ENCODE peak calls at places on chromosome 19, in six cellular contexts. Q, L, Y, F, R and E are unnamed samples.

GRCh38 chr19:3367572-3368440 is 1.4 kb downstream of the NFIC start:
- DNase-seq in Y (peak; percentile 54), L (no peak), Q (no peak), R (no peak), F (no peak), E (no peak)

GRCh38 chr19:41708481-41708880 is at the start of gene CEACAM5:
- DNase-seq in Q (no peak), L (no peak), R (no peak), F (no peak), Y (no peak), E (no peak)

GRCh38 chr19:3176715-3177501 is 1.7 kb upstream of the S1PR4 start:
- DNase-seq in F (peak; percentile 54), Q (no peak), Y (peak; percentile 92), R (no peak), L (peak; percentile 80), E (peak; percentile 23)

GRCh38 chr19:6270076-6270745 is 9.6 kb downstream of the MLLT1 start:
- DNase-seq in R (no peak), Q (no peak), Y (no peak), L (no peak), F (no peak), E (no peak)

GRCh38 chr19:13396256-13397080 is 109.8 kb downstream of the CACNA1A start:
- DNase-seq in Y (peak; percentile 40), F (peak; percentile 74), R (peak; percentile 43), Q (peak; percentile 9), L (no peak), E (peak; percentile 41)

GRCh38 chr19:32457540-32457939 is 52.0 kb downstream of the DPY19L3 start:
- DNase-seq in Q (no peak), R (no peak), F (no peak), Y (no peak), L (no peak), E (no peak)

GRCh38 chr19:1856698-1857603 is 6.4 kb downstream of the KLF16 start:
- DNase-seq in Q (no peak), R (peak; percentile 80), Y (peak; percentile 84), L (peak; percentile 86), F (peak; percentile 66), E (peak; percentile 73)

GRCh38 chr19:2603320-2603719 is 99.2 kb downstream of the GNG7 start:
- DNase-seq in L (no peak), R (no peak), Y (peak; percentile 52), F (peak; percentile 82), Q (no peak), E (peak; percentile 50)

GRCh38 chr19:17075860-17076538 is 422 bp downstream of the MYO9B start:
- DNase-seq in L (peak; percentile 59), R (peak; percentile 55), F (no peak), Q (no peak), Y (peak; percentile 52), E (peak; percentile 27)

GRCh38 chr19:39093761-39094160 is 9.6 kb downstream of the ACP7 start:
- DNase-seq in R (no peak), L (no peak), Q (no peak), Y (no peak), F (peak; percentile 85), E (peak; percentile 76)

GRCh38 chr19:53634768-53635167 is 3.0 kb downstream of the DPRX start:
- DNase-seq in R (no peak), Q (no peak), L (no peak), Y (no peak), F (no peak), E (no peak)

GRCh38 chr19:27859689-27860088 is 1353.3 kb downstream of the UQCRFS1 start:
- DNase-seq in L (no peak), Q (no peak), F (no peak), Y (no peak), R (no peak), E (no peak)

GRCh38 chr19:49718511-49718910 is 27.6 kb downstream of the CPT1C start:
- DNase-seq in Q (no peak), F (peak; percentile 34), Y (no peak), R (no peak), L (no peak), E (peak; percentile 93)

GRCh38 chr19:1169921-1170885 is 3.9 kb downstream of the SBNO2 start:
- DNase-seq in F (peak; percentile 80), Y (peak; percentile 90), R (no peak), Q (no peak), L (peak; percentile 67), E (no peak)

GRCh38 chr19:52935434-52935833 is 12.2 kb upstream of the ZNF888 start:
- DNase-seq in Q (no peak), Y (peak; percentile 90), L (no peak), R (no peak), F (no peak), E (peak; percentile 65)

GRCh38 chr19:46021531-46022041 is 1.3 kb downstream of the PGLYRP1 start:
- DNase-seq in R (no peak), Q (no peak), Y (peak; percentile 40), F (no peak), L (no peak), E (no peak)

GRCh38 chr19:47675859-47676258 is 37.4 kb upstream of the EHD2 start:
- DNase-seq in R (no peak), Y (no peak), F (no peak), Q (no peak), L (no peak), E (no peak)

GRCh38 chr19:34265221-34265650 is 10.9 kb downstream of the GARRE1 start:
- DNase-seq in R (no peak), Y (peak; percentile 76), L (no peak), Q (no peak), F (no peak), E (no peak)